ENCODE peak calls at places on chromosome 22, in ten cellular contexts. N, C, F, R, Y, H, E, P, X and I are unnamed samples.

GRCh38 chr22:17868771-17869170 is 94.5 kb upstream of the BID start:
- DNase-seq in R (no peak), Y (no peak), E (no peak), P (no peak), X (no peak), N (no peak), F (no peak), C (no peak), H (no peak), I (no peak)

GRCh38 chr22:34113381-34113780 is 193.1 kb upstream of the LARGE1 start:
- DNase-seq in X (no peak), Y (no peak), N (no peak), H (no peak), R (no peak), P (no peak), C (no peak), E (no peak), F (no peak), I (no peak)

GRCh38 chr22:26587991-26588613 is 1.8 kb downstream of the TPST2 start:
- DNase-seq in H (no peak), C (no peak), E (no peak), Y (no peak), X (no peak), R (no peak), P (no peak), F (no peak), N (no peak), I (no peak)

GRCh38 chr22:36386900-36387663 is 685 bp downstream of the MYH9 start:
- DNase-seq in Y (no peak), N (peak), C (no peak), H (no peak), P (no peak), X (no peak), F (no peak), E (no peak), R (no peak), I (peak)

GRCh38 chr22:30192427-30192826 is 54.1 kb downstream of the LIF start:
- DNase-seq in P (no peak), N (peak), R (no peak), H (no peak), X (no peak), Y (no peak), F (no peak), E (peak), C (no peak), I (no peak)

GRCh38 chr22:47322854-47323253 is 560.4 kb downstream of the TBC1D22A start:
- DNase-seq in C (no peak), E (peak), F (no peak), N (no peak), R (no peak), Y (no peak), H (no peak), X (no peak), P (peak), I (no peak)

GRCh38 chr22:46104881-46105493 is 45.3 kb upstream of the PPARA start:
- DNase-seq in N (no peak), E (no peak), Y (no peak), C (no peak), P (no peak), H (no peak), F (no peak), R (no peak), X (no peak), I (no peak)

GRCh38 chr22:46740910-46741785 is 3.1 kb upstream of the CERK start:
- DNase-seq in F (no peak), C (no peak), R (no peak), Y (no peak), P (no peak), N (no peak), X (no peak), E (no peak), H (no peak), I (no peak)

GRCh38 chr22:35921777-35922176 is 106.8 kb downstream of the RBFOX2 start:
- DNase-seq in Y (peak), R (peak), E (peak), N (peak), C (peak), X (peak), F (peak), H (peak), P (no peak), I (no peak)

GRCh38 chr22:28116261-28116673 is 197.2 kb upstream of the PITPNB start:
- DNase-seq in N (no peak), F (no peak), H (peak), X (no peak), P (peak), R (peak), C (peak), E (peak), Y (peak), I (no peak)

GRCh38 chr22:30089655-30089974 is 9.4 kb downstream of the HORMAD2 start:
- DNase-seq in X (no peak), Y (no peak), N (no peak), R (no peak), E (no peak), C (no peak), P (no peak), H (no peak), F (no peak), I (no peak)

GRCh38 chr22:30712094-30712493 is 17.4 kb downstream of the OSBP2 start:
- DNase-seq in X (no peak), P (no peak), R (no peak), Y (no peak), E (no peak), C (no peak), H (no peak), F (no peak), N (no peak), I (no peak)

GRCh38 chr22:24007253-24008021 is 2.2 kb upstream of the GSTT4 start:
- DNase-seq in E (no peak), C (no peak), N (no peak), F (no peak), R (no peak), P (no peak), H (no peak), Y (no peak), X (no peak), I (no peak)

GRCh38 chr22:16969508-16970327 is 38.3 kb downstream of the GAB4 start:
- DNase-seq in E (no peak), R (no peak), F (no peak), P (peak), C (no peak), Y (no peak), X (no peak), N (no peak), H (no peak), I (no peak)

GRCh38 chr22:45980776-45981175 is 3.8 kb upstream of the WNT7B start:
- DNase-seq in R (no peak), Y (no peak), N (no peak), P (no peak), F (no peak), C (no peak), E (no peak), X (no peak), H (no peak), I (no peak)

GRCh38 chr22:25922141-25922540 is 180.2 kb downstream of the MYO18B start:
- DNase-seq in F (no peak), E (no peak), X (no peak), C (no peak), P (no peak), R (no peak), H (no peak), Y (no peak), N (no peak), I (no peak)

GRCh38 chr22:37824674-37825641 is 1.8 kb downstream of the GALR3 start:
- DNase-seq in N (peak), Y (no peak), E (no peak), C (peak), P (no peak), H (no peak), X (no peak), R (no peak), F (no peak), I (no peak)

GRCh38 chr22:37556750-37557149 is 3.5 kb upstream of the CDC42EP1 start:
- DNase-seq in P (no peak), X (no peak), Y (no peak), F (no peak), R (no peak), H (no peak), C (no peak), N (no peak), E (no peak), I (no peak)

DNA sequence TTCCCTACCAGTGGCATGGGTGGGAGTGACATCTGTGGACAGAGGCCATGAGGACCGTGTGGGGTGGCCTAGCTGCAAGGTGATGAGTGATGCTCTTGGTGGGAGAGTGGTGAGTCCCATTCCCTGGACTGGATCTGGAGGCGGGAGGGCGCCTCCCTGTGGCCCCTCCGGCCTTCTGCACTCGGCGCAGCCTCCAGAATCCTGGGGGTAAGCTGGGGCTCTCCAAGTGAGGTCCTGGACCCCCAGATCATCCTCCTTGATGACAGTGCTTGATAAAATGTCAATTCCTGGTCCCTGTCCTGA is 32.3 kb upstream of the PRR5 start:
- DNase-seq in X (no peak), Y (no peak), C (peak), P (no peak), H (no peak), R (no peak), E (no peak), N (no peak), F (no peak), I (no peak)
- TF ChIP-seq CTCF in X (peak), Y (peak), C (peak), P (no peak), H (peak), R (peak), E (peak), N (no peak), F (peak), I (peak)

GRCh38 chr22:49930596-49931412 is 12.4 kb downstream of the CRELD2 start:
- DNase-seq in H (no peak), Y (no peak), F (peak), X (peak), E (peak), R (peak), N (peak), P (no peak), C (peak), I (peak)
- TF ChIP-seq CTCF in H (peak), Y (peak), F (peak), X (peak), E (peak), R (peak), N (peak), P (peak), C (peak), I (peak)

GRCh38 chr22:22167791-22168189 is 76.8 kb upstream of the VPREB1 start:
- DNase-seq in C (no peak), X (peak), Y (no peak), E (no peak), H (no peak), P (peak), R (no peak), N (peak), F (no peak), I (no peak)

GRCh38 chr22:22161924-22162851 is 82.4 kb upstream of the VPREB1 start:
- DNase-seq in C (no peak), E (no peak), N (peak), R (no peak), X (peak), H (no peak), F (no peak), P (peak), Y (no peak), I (no peak)

GRCh38 chr22:22166941-22167713 is 77.5 kb upstream of the VPREB1 start:
- DNase-seq in Y (no peak), N (no peak), R (no peak), E (no peak), P (peak), C (no peak), X (no peak), H (no peak), F (no peak), I (no peak)

GRCh38 chr22:22165936-22166710 is 78.5 kb upstream of the VPREB1 start:
- DNase-seq in C (no peak), P (peak), E (no peak), Y (no peak), R (no peak), X (no peak), N (no peak), H (no peak), F (no peak), I (no peak)

DNA sequence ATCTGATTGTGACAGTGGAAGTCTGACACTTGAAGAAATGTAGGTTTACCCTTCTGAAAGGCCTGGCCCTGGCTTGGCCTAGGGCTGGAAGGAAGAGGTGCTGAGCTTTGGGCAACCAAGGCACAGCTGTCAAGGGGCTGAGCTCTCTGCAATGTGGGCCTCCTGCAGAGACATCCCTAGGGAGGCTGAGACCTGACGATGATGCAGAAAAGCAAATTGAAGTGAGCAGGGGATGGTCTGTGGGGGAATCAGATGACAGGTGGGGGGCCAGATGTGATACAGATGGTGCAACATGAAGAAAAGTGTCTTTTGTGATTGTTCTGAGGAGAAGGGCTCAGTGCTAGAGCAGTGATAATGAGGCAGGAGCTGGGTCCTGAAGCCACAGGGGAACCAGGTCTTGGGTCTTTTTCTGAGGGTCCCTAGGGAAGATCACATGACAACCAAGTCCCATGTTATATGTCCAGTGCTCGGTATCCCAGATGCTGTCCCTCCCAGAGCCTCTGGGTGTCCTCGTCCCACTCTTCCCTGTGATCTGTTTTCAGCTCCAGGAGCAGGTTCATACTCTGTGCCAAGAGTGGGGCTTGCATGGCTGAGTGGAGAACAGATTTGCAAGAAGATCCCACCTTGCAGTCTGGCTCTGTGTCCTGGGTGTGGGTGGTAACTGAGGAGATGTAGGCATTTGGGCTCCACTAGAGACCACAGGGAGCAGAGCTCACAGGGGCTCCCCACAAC is 79.9 kb upstream of the VPREB1 start:
- DNase-seq in N (no peak), C (no peak), H (no peak), Y (no peak), E (no peak), P (peak), R (no peak), F (no peak), X (no peak), I (no peak)
- TF ChIP-seq CTCF in N (peak), C (no peak), H (no peak), Y (peak), E (no peak), P (no peak), R (peak), F (peak), X (no peak), I (no peak)

GRCh38 chr22:42615092-42615859 is 593 bp upstream of the POLDIP3 start:
- DNase-seq in H (peak), P (peak), N (peak), E (peak), Y (peak), C (peak), X (peak), R (peak), F (peak), I (peak)

GRCh38 chr22:42613869-42614268 is 814 bp downstream of the POLDIP3 start:
- DNase-seq in X (no peak), N (no peak), H (no peak), F (no peak), Y (no peak), P (no peak), C (peak), R (no peak), E (peak), I (no peak)

GRCh38 chr22:42612336-42612735 is 2.3 kb downstream of the POLDIP3 start:
- DNase-seq in H (no peak), X (no peak), P (no peak), E (no peak), F (no peak), R (no peak), Y (no peak), N (no peak), C (no peak), I (no peak)

GRCh38 chr22:42617155-42617983 is 2.7 kb upstream of the POLDIP3 start:
- DNase-seq in X (no peak), P (no peak), E (no peak), Y (no peak), F (no peak), H (no peak), N (no peak), R (no peak), C (no peak), I (no peak)

GRCh38 chr22:42614312-42615091 is at the start of gene POLDIP3:
- DNase-seq in C (peak), E (peak), H (peak), F (peak), N (peak), P (peak), X (peak), Y (peak), R (peak), I (peak)
- TF ChIP-seq CTCF in C (peak), E (no peak), H (peak), F (no peak), N (peak), P (peak), X (peak), Y (peak), R (peak), I (no peak)

DNA sequence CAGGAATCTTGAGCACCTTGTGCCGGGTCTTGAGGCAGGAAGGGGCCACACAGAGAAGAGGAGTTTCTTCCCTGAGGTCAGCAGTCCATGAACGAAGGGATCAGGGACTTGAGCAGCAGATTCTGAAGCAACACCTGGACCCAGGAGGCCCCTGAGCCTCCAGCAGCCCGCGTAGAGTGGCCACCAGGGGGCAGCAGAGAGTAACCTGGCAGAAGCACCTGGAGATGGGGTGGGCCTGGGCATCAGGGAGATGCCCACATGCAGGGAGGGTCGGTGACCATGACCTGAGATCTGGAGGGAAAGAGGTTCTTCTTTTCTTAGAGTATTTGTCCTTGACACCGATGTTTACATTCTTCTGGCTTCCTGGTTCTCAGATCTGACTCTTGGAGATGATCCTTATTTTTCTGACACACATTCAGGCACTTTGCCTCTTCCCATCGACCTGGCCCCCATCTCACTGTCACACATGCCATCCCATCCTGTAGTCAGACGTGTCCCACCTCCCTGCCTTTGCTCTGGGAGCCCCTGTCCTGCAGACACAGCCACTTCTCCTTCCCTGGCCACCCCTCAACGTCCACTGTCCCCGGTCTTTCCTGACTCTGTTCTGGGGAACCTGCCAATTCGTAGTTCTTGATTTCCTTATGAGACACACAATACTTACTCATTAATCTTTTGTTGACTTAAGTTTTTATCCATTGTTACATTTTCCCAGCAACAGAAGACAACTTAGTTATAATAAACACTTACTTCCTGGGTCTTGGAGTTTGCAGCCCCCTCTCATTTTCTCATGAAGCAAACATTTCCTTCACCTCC is 66.5 kb downstream of the GGTLC2 start:
- DNase-seq in F (no peak), R (no peak), C (peak), P (no peak), X (no peak), N (peak), Y (no peak), E (peak), H (no peak), I (peak)
- TF ChIP-seq CTCF in F (peak), R (peak), C (peak), P (peak), X (peak), N (peak), Y (peak), E (peak), H (peak), I (peak)

GRCh38 chr22:19471572-19471971 is 7.4 kb downstream of the UFD1 start:
- DNase-seq in X (no peak), R (no peak), F (no peak), H (no peak), N (no peak), E (no peak), Y (no peak), P (no peak), C (no peak), I (no peak)

GRCh38 chr22:19472233-19472632 is 6.8 kb downstream of the UFD1 start:
- DNase-seq in Y (no peak), R (no peak), F (no peak), E (no peak), N (no peak), H (no peak), X (no peak), C (no peak), P (no peak), I (no peak)

GRCh38 chr22:19470010-19470409 is 9.0 kb downstream of the UFD1 start:
- DNase-seq in R (no peak), F (no peak), Y (no peak), E (no peak), X (no peak), H (no peak), C (no peak), P (no peak), N (no peak), I (no peak)

GRCh38 chr22:19476023-19476422 is 3.0 kb downstream of the UFD1 start:
- DNase-seq in F (no peak), E (no peak), N (no peak), X (no peak), C (no peak), P (no peak), Y (no peak), H (no peak), R (no peak), I (no peak)

DNA sequence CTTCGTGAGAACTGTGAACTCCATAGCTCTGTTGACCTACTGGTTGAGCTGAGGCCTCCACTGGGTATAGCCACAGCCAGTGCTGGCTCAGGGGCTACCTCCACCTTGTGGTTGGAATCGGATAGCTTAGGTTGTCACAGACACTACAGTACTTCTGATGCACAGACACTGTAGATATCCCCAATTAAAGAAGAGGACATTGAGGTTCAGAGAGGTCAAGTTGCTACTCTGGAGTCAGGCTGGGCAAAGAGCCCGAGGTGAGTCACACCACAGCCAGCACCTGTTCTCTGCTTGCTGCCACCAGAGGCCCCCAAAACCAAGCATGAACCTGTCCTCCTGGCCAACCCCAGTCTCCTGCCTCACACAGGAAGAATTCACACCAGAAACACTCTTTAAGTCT is 5.4 kb downstream of the UFD1 start:
- DNase-seq in R (no peak), E (no peak), Y (no peak), C (no peak), X (no peak), H (no peak), F (no peak), P (no peak), N (no peak), I (no peak)
- TF ChIP-seq CTCF in R (peak), E (no peak), Y (peak), C (no peak), X (peak), H (no peak), F (no peak), P (no peak), N (no peak), I (no peak)